ENCODE peak calls at places on chromosomes 3 and 15, in seven cellular contexts. One of them, this sample, is unnamed.

GRCh38 chr15:64029633-64030032 is 16.7 kb downstream of the DAPK2 start:
- DNase-seq in H1: no peak
- DNase-seq in GM12891: no peak
- DNase-seq in HepG2: no peak
- DNase-seq in SK-N-SH: no peak
- DNase-seq in GM12878: no peak
- DNase-seq in K562: no peak
- DNase-seq in this sample: no peak

GRCh38 chr3:112364291-112364690 is 31.3 kb downstream of the CD200 start:
- DNase-seq in H1: no peak
- DNase-seq in GM12891: no peak
- DNase-seq in HepG2: no peak
- DNase-seq in SK-N-SH: no peak
- DNase-seq in GM12878: no peak
- DNase-seq in K562: no peak
- DNase-seq in this sample: no peak

GRCh38 chr3:62951037-62951613 is 75.9 kb upstream of the CADPS start:
- DNase-seq in H1: peak; percentile 41
- DNase-seq in GM12891: no peak
- DNase-seq in HepG2: no peak
- DNase-seq in SK-N-SH: no peak
- DNase-seq in GM12878: no peak
- DNase-seq in K562: no peak
- DNase-seq in this sample: no peak

GRCh38 chr3:89467886-89468479 is 360.6 kb downstream of the EPHA3 start:
- DNase-seq in H1: no peak
- DNase-seq in GM12891: no peak
- DNase-seq in HepG2: no peak
- DNase-seq in SK-N-SH: no peak
- DNase-seq in GM12878: no peak
- DNase-seq in K562: no peak
- DNase-seq in this sample: no peak

GRCh38 chr3:44265815-44266214 is 24.1 kb downstream of the TOPAZ1 start:
- DNase-seq in H1: no peak
- DNase-seq in GM12891: no peak
- DNase-seq in HepG2: no peak
- DNase-seq in SK-N-SH: no peak
- DNase-seq in GM12878: no peak
- DNase-seq in K562: no peak
- DNase-seq in this sample: no peak

GRCh38 chr3:119184808-119185690 is 11.7 kb downstream of the UPK1B start:
- DNase-seq in H1: no peak
- DNase-seq in GM12891: no peak
- DNase-seq in HepG2: peak; percentile 12
- DNase-seq in SK-N-SH: no peak
- DNase-seq in GM12878: no peak
- DNase-seq in K562: no peak
- DNase-seq in this sample: no peak

GRCh38 chr3:111952866-111953450 is 25.9 kb upstream of the ABHD10 start:
- DNase-seq in H1: no peak
- DNase-seq in GM12891: no peak
- DNase-seq in HepG2: no peak
- DNase-seq in SK-N-SH: peak; percentile 21
- DNase-seq in GM12878: no peak
- DNase-seq in K562: no peak
- DNase-seq in this sample: no peak

GRCh38 chr3:174869448-174869847 is 10.3 kb downstream of the NAALADL2 start:
- DNase-seq in H1: no peak
- DNase-seq in GM12891: no peak
- DNase-seq in HepG2: no peak
- DNase-seq in SK-N-SH: no peak
- DNase-seq in GM12878: no peak
- DNase-seq in K562: no peak
- DNase-seq in this sample: no peak

GRCh38 chr15:22231603-22232002 is 151.3 kb downstream of the OR4M2 start:
- DNase-seq in H1: no peak
- DNase-seq in GM12891: no peak
- DNase-seq in HepG2: no peak
- DNase-seq in SK-N-SH: no peak
- DNase-seq in GM12878: no peak
- DNase-seq in K562: no peak
- DNase-seq in this sample: no peak

GRCh38 chr3:42043116-42043796 is 47.9 kb upstream of the TRAK1 start:
- DNase-seq in H1: no peak
- DNase-seq in GM12891: no peak
- DNase-seq in HepG2: peak; percentile 87
- DNase-seq in SK-N-SH: peak; percentile 88
- DNase-seq in GM12878: no peak
- DNase-seq in K562: no peak
- DNase-seq in this sample: no peak

DNA sequence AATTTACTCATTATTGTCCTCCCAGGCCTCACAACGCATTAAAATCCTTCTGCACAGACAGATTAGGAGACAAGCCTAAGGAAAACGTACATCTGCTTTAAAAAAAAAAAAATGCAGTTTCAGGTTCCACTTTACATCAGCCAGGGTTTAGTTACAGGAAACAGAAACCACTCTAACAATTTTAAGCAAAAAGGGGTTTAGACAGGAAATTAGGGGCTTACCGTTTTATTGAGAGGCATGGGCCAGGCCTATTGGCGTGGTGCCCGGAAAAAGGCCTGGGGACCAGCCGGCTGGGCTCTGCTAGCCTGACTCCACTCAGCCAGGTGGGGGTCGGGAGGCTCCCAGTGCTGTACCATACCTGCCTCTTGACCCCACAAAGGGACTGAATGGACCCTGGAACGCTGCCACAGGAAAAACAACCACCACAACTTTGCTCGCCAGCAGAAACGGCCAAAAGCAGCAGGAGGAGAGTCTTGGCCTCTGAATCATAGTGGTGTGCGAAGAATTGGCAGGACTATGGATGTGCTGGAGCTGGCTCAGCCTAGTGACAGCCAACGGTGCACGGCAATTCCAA is 124.3 kb downstream of the CHSY1 start:
- DNase-seq in H1: no peak
- DNase-seq in GM12891: no peak
- DNase-seq in HepG2: peak; percentile 24
- DNase-seq in SK-N-SH: peak; percentile 90
- DNase-seq in GM12878: peak; percentile 82
- DNase-seq in K562: no peak
- DNase-seq in this sample: peak; percentile 54
- TF ChIP-seq TAF1 in H1: no peak
- TF ChIP-seq TAF1 in GM12891: no peak
- TF ChIP-seq TAF1 in HepG2: no peak
- TF ChIP-seq TAF1 in SK-N-SH: no peak
- TF ChIP-seq TAF1 in GM12878: no peak
- TF ChIP-seq TAF1 in K562: no peak
- TF ChIP-seq TAF1 in this sample: no peak

DNA sequence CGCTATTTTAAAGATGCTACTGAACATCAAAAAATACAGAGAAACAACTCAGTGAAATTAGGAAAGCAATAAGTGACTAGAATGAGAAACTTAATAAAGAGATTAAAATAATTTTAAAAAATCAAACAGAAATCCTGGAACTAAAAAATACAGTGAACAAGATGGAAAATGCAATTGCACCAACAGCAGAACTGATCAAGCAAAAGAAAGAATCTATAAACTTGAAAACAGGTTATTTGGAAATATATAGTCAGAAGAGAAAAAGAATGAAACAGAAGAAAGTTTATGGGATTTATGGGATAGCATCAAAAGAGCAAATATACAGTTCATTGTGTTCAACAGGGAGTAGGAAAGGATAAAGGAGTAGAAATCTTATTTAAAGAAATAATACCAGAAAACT is 53.3 kb downstream of the MEX3B start:
- DNase-seq in H1: no peak
- DNase-seq in GM12891: no peak
- DNase-seq in HepG2: no peak
- DNase-seq in SK-N-SH: no peak
- DNase-seq in GM12878: no peak
- DNase-seq in K562: no peak
- DNase-seq in this sample: no peak
- TF ChIP-seq TAF1 in H1: no peak
- TF ChIP-seq TAF1 in GM12891: no peak
- TF ChIP-seq TAF1 in HepG2: no peak
- TF ChIP-seq TAF1 in SK-N-SH: no peak
- TF ChIP-seq TAF1 in GM12878: no peak
- TF ChIP-seq TAF1 in K562: no peak
- TF ChIP-seq TAF1 in this sample: no peak

GRCh38 chr15:31489801-31490646 is 163.4 kb downstream of the KLF13 start:
- DNase-seq in H1: no peak
- DNase-seq in GM12891: peak; percentile 44
- DNase-seq in HepG2: peak; percentile 30
- DNase-seq in SK-N-SH: peak; percentile 75
- DNase-seq in GM12878: no peak
- DNase-seq in K562: peak; percentile 60
- DNase-seq in this sample: peak; percentile 48
- TF ChIP-seq TAF1 in H1: no peak
- TF ChIP-seq TAF1 in GM12891: no peak
- TF ChIP-seq TAF1 in HepG2: no peak
- TF ChIP-seq TAF1 in SK-N-SH: no peak
- TF ChIP-seq TAF1 in GM12878: no peak
- TF ChIP-seq TAF1 in K562: no peak
- TF ChIP-seq TAF1 in this sample: no peak

GRCh38 chr15:90619468-90619867 is 89.7 kb downstream of the CRTC3 start:
- DNase-seq in H1: no peak
- DNase-seq in GM12891: no peak
- DNase-seq in HepG2: no peak
- DNase-seq in SK-N-SH: no peak
- DNase-seq in GM12878: no peak
- DNase-seq in K562: no peak
- DNase-seq in this sample: no peak
- TF ChIP-seq TAF1 in H1: no peak
- TF ChIP-seq TAF1 in GM12891: no peak
- TF ChIP-seq TAF1 in HepG2: no peak
- TF ChIP-seq TAF1 in SK-N-SH: no peak
- TF ChIP-seq TAF1 in GM12878: no peak
- TF ChIP-seq TAF1 in K562: no peak
- TF ChIP-seq TAF1 in this sample: no peak

GRCh38 chr3:139084176-139084575 is 39.5 kb upstream of the PRR23C start:
- DNase-seq in H1: no peak
- DNase-seq in GM12891: no peak
- DNase-seq in HepG2: no peak
- DNase-seq in SK-N-SH: no peak
- DNase-seq in GM12878: no peak
- DNase-seq in K562: no peak
- DNase-seq in this sample: no peak
- TF ChIP-seq TAF1 in H1: no peak
- TF ChIP-seq TAF1 in GM12891: no peak
- TF ChIP-seq TAF1 in HepG2: no peak
- TF ChIP-seq TAF1 in SK-N-SH: no peak
- TF ChIP-seq TAF1 in GM12878: no peak
- TF ChIP-seq TAF1 in K562: no peak
- TF ChIP-seq TAF1 in this sample: no peak

This sample was measured in GM12892.